ENCODE peak calls at places on chromosomes 13 and 19, in ten cellular contexts. Q, P, L, M, U, H, J, I, N and T are unnamed samples.

GRCh38 chr13:41405367-41405766 is 52.0 kb upstream of the RGCC start:
- DNase-seq in M (no peak), H (no peak), Q (no peak), U (no peak), I (no peak), L (no peak), J (no peak), P (no peak), N (no peak), T (no peak)

GRCh38 chr13:65808061-65808460 is 1422.1 kb downstream of the PCDH9 start:
- DNase-seq in J (no peak), I (no peak), H (no peak), N (no peak), L (no peak), P (no peak), Q (no peak), U (no peak), M (no peak), T (no peak)

GRCh38 chr13:29758591-29759114 is 91.8 kb downstream of the UBL3 start:
- DNase-seq in H (peak), I (no peak), N (no peak), M (no peak), J (peak), U (no peak), Q (no peak), P (no peak), L (no peak), T (no peak)

GRCh38 chr19:33421368-33421767 is 47.9 kb downstream of the CEBPG start:
- DNase-seq in N (no peak), I (no peak), U (no peak), L (no peak), P (peak), J (no peak), Q (no peak), M (no peak), H (no peak), T (no peak)

GRCh38 chr19:1093330-1093729 is 1.8 kb downstream of the POLR2E start:
- DNase-seq in P (no peak), I (no peak), H (no peak), U (no peak), N (no peak), J (no peak), M (no peak), Q (no peak), L (no peak), T (no peak)

GRCh38 chr13:100039740-100040139 is 49.2 kb upstream of the PCCA start:
- DNase-seq in N (no peak), U (no peak), H (no peak), P (no peak), L (no peak), M (no peak), I (no peak), J (no peak), Q (no peak), T (no peak)

GRCh38 chr19:5302396-5302795 is 38.2 kb downstream of the PTPRS start:
- DNase-seq in M (no peak), H (no peak), J (no peak), L (no peak), P (no peak), N (no peak), Q (no peak), I (no peak), U (no peak), T (no peak)

GRCh38 chr13:27321619-27322385 is 51.2 kb downstream of the RASL11A start:
- DNase-seq in M (no peak), I (no peak), U (no peak), P (no peak), N (no peak), Q (no peak), L (no peak), J (no peak), H (no peak), T (no peak)

GRCh38 chr19:11196406-11197287 is 698 bp downstream of the KANK2 start:
- DNase-seq in P (peak), M (peak), H (no peak), J (no peak), I (no peak), Q (no peak), L (no peak), U (no peak), N (peak), T (peak)

GRCh38 chr13:23703241-23703640 is 133.0 kb downstream of the TNFRSF19 start:
- DNase-seq in U (no peak), N (no peak), J (no peak), M (no peak), P (no peak), H (no peak), Q (no peak), I (no peak), L (no peak), T (no peak)

GRCh38 chr19:43527860-43528622 is 1.0 kb upstream of the ETHE1 start:
- DNase-seq in J (no peak), P (no peak), Q (no peak), U (peak), I (peak), M (peak), N (no peak), L (no peak), H (no peak), T (no peak)

GRCh38 chr13:36919206-36919832 is 719 bp downstream of the SMAD9 start:
- DNase-seq in I (peak), J (peak), H (no peak), M (peak), P (no peak), L (peak), Q (no peak), N (peak), U (no peak), T (peak)

GRCh38 chr19:50431343-50432220 is 1.1 kb upstream of the MYBPC2 start:
- DNase-seq in H (peak), N (peak), J (peak), Q (peak), M (peak), L (peak), P (peak), I (peak), U (peak), T (peak)

GRCh38 chr13:32537580-32538233 is 888 bp downstream of the N4BP2L2 start:
- DNase-seq in I (no peak), L (peak), H (peak), J (peak), N (peak), Q (no peak), P (no peak), M (peak), U (no peak), T (no peak)

GRCh38 chr19:38425810-38426466 is at the start of gene RASGRP4:
- DNase-seq in L (no peak), I (no peak), M (no peak), J (peak), N (peak), P (peak), U (no peak), H (no peak), Q (no peak), T (no peak)

GRCh38 chr19:28878862-28879566 is 333.9 kb downstream of the UQCRFS1 start:
- DNase-seq in U (peak), I (peak), J (peak), M (peak), P (peak), Q (no peak), H (peak), L (peak), N (peak), T (peak)

GRCh38 chr13:112057736-112058518 is 9.0 kb upstream of the SOX1 start:
- DNase-seq in J (no peak), M (no peak), L (peak), I (no peak), H (no peak), N (peak), Q (no peak), U (no peak), P (no peak), T (peak)

GRCh38 chr13:90760639-90761038 is 586.8 kb upstream of the MIR17HG start:
- DNase-seq in P (no peak), J (no peak), U (no peak), H (no peak), M (no peak), Q (no peak), I (no peak), L (no peak), N (no peak), T (no peak)

GRCh38 chr13:46961719-46962118 is 64.9 kb upstream of the HTR2A start:
- DNase-seq in L (no peak), M (no peak), U (no peak), H (no peak), N (no peak), Q (no peak), P (no peak), I (no peak), J (no peak), T (no peak)

GRCh38 chr13:30394798-30395191 is 27.5 kb upstream of the UBE2L5 start:
- DNase-seq in Q (no peak), N (no peak), I (peak), H (no peak), M (no peak), P (no peak), L (no peak), U (no peak), J (no peak), T (no peak)

GRCh38 chr13:75505966-75506365 is 24.0 kb upstream of the TBC1D4 start:
- DNase-seq in M (no peak), I (no peak), N (no peak), J (no peak), L (no peak), P (no peak), Q (no peak), H (no peak), U (no peak), T (no peak)

GRCh38 chr19:19470579-19470978 is 44.8 kb downstream of the TSSK6 start:
- DNase-seq in H (no peak), I (no peak), P (no peak), Q (no peak), J (no peak), L (no peak), M (no peak), U (no peak), N (no peak), T (no peak)

GRCh38 chr13:78998736-78999135 is 339.8 kb upstream of the OBI1 start:
- DNase-seq in J (no peak), M (no peak), N (no peak), U (no peak), I (no peak), L (no peak), Q (no peak), P (no peak), H (no peak), T (no peak)

GRCh38 chr19:6357995-6358394 is 3.3 kb upstream of the CLPP start:
- DNase-seq in N (no peak), P (no peak), M (no peak), L (no peak), I (no peak), U (no peak), H (no peak), J (no peak), Q (no peak), T (no peak)

GRCh38 chr19:11418518-11419506 is at the start of gene RGL3:
- DNase-seq in Q (no peak), U (no peak), M (no peak), I (peak), P (peak), H (no peak), L (peak), J (peak), N (peak), T (peak)

GRCh38 chr13:36680918-36681317 is 7.1 kb downstream of the SERTM1 start:
- DNase-seq in U (no peak), I (no peak), P (no peak), L (no peak), J (no peak), H (no peak), Q (no peak), N (no peak), M (peak), T (no peak)

GRCh38 chr13:52848455-52849190 is at the start of gene PCDH8:
- DNase-seq in L (peak), U (no peak), J (peak), P (no peak), M (no peak), I (peak), N (peak), Q (peak), H (no peak), T (peak)